ENCODE peak calls at places on chromosomes 2 and 18, in eight cellular contexts. K is iPS-NIHi11, C is HFFc6, P is GM12892, J is mucosa of gallbladder, V is GM03348, R is non-pigmented ciliary epithelial cell, S is SJSA1. Y is an unnamed sample.

GRCh38 chr2:74850816-74851566 is 17.1 kb downstream of the HK2 start:
- DNase-seq in J (peak; percentile 26), P (no peak), S (no peak), V (peak; percentile 20), R (no peak), C (peak; percentile 85), K (no peak), Y (peak; percentile 35)

GRCh38 chr2:174881678-174882077 is 117.4 kb upstream of the CHRNA1 start:
- DNase-seq in K (no peak), P (no peak), J (no peak), C (no peak), V (no peak), R (no peak), S (no peak), Y (no peak)

GRCh38 chr2:237320801-237321563 is 93.0 kb downstream of the COL6A3 start:
- DNase-seq in P (no peak), K (no peak), J (peak; percentile 52), V (no peak), R (no peak), C (no peak), S (no peak), Y (no peak)

GRCh38 chr2:233080836-233081229 is 20.7 kb downstream of the INPP5D start:
- DNase-seq in R (no peak), K (no peak), V (no peak), C (no peak), P (no peak), J (no peak), S (no peak), Y (no peak)

GRCh38 chr2:190318931-190319556 is 582 bp downstream of the HIBCH start:
- DNase-seq in V (peak; percentile 15), R (no peak), P (no peak), S (no peak), C (no peak), J (no peak), K (no peak), Y (no peak)

GRCh38 chr18:2480536-2480935 is 90.8 kb downstream of the METTL4 start:
- DNase-seq in K (no peak), V (no peak), S (no peak), J (no peak), R (no peak), C (peak; percentile 70), P (no peak), Y (peak; percentile 12)

GRCh38 chr2:166419616-166419934 is 43.8 kb upstream of the SCN9A start:
- DNase-seq in V (peak; percentile 7), S (no peak), K (no peak), P (no peak), C (peak; percentile 54), J (no peak), R (peak; percentile 23), Y (peak; percentile 61)

GRCh38 chr2:134670955-134671354 is 47.8 kb downstream of the TMEM163 start:
- DNase-seq in P (no peak), C (no peak), R (no peak), J (peak; percentile 62), K (no peak), S (no peak), V (no peak), Y (peak; percentile 32)

GRCh38 chr18:68262697-68263293 is 452.1 kb downstream of the TMX3 start:
- DNase-seq in P (no peak), V (peak; percentile 59), C (peak; percentile 78), K (no peak), R (peak; percentile 61), S (no peak), J (no peak), Y (peak; percentile 78)

GRCh38 chr18:56841836-56842235 is 190.7 kb downstream of the WDR7 start:
- DNase-seq in C (no peak), K (no peak), R (no peak), V (no peak), S (no peak), P (no peak), J (no peak), Y (no peak)

GRCh38 chr18:8802031-8802679 is 96.8 kb downstream of the MTCL1 start:
- DNase-seq in C (no peak), K (no peak), V (no peak), P (no peak), R (no peak), S (no peak), J (no peak), Y (no peak)

GRCh38 chr2:162106746-162107145 is 32.7 kb upstream of the DPP4 start:
- DNase-seq in P (no peak), K (no peak), J (no peak), R (no peak), S (no peak), V (no peak), C (no peak), Y (no peak)

GRCh38 chr2:103119352-103119751 is 357.5 kb downstream of the TMEM182 start:
- DNase-seq in V (no peak), R (no peak), C (no peak), J (no peak), K (no peak), S (no peak), P (no peak), Y (no peak)

GRCh38 chr2:40202798-40203400 is 249.0 kb downstream of the SLC8A1 start:
- DNase-seq in V (peak; percentile 18), R (no peak), S (no peak), C (peak; percentile 73), P (no peak), J (no peak), K (no peak), Y (peak; percentile 81)